ENCODE peak calls at places on chromosomes 2 and 18, in seven cellular contexts. One of them, this sample, is unnamed.

GRCh38 chr2:209526541-209526940 is 102.7 kb downstream of the MAP2 start:
- ATAC-seq in activated naive CD8-positive, alpha-beta T cell treated with anti-CD3 and anti-CD28 coated beads, Interleukin-2, amount 10 ng/mL, durations not matched to agents 7 days and 5 days: no peak
- ATAC-seq in central memory CD8-positive, alpha-beta T cell: no peak
- ATAC-seq in activated B cell treated with CpG ODN at 0.5 μM for 24 hours: peak; percentile 50
- ATAC-seq in activated CD8-positive, alpha-beta memory T cell treated with anti-CD3 and anti-CD28 coated beads, Interleukin-2, amount 10 ng/mL, durations not matched to agents 7 days and 5 days: no peak
- ATAC-seq in heart right ventricle: no peak
- ATAC-seq in activated CD8-positive, alpha-beta T cell treated with anti-CD3 and anti-CD28 coated beads for 36 hours: no peak
- ATAC-seq in this sample: no peak

GRCh38 chr2:239249781-239250180 is 151.0 kb downstream of the HDAC4 start:
- ATAC-seq in activated CD8-positive, alpha-beta T cell treated with anti-CD3 and anti-CD28 coated beads for 36 hours: no peak
- ATAC-seq in activated naive CD8-positive, alpha-beta T cell treated with anti-CD3 and anti-CD28 coated beads, Interleukin-2, amount 10 ng/mL, durations not matched to agents 7 days and 5 days: no peak
- ATAC-seq in activated B cell treated with CpG ODN at 0.5 μM for 24 hours: no peak
- ATAC-seq in central memory CD8-positive, alpha-beta T cell: no peak
- ATAC-seq in heart right ventricle: no peak
- ATAC-seq in activated CD8-positive, alpha-beta memory T cell treated with anti-CD3 and anti-CD28 coated beads, Interleukin-2, amount 10 ng/mL, durations not matched to agents 7 days and 5 days: no peak
- ATAC-seq in this sample: peak; percentile 90

GRCh38 chr18:75228967-75229366 is 18.4 kb downstream of the TSHZ1 start:
- ATAC-seq in activated CD8-positive, alpha-beta T cell treated with anti-CD3 and anti-CD28 coated beads for 36 hours: no peak
- ATAC-seq in heart right ventricle: no peak
- ATAC-seq in activated naive CD8-positive, alpha-beta T cell treated with anti-CD3 and anti-CD28 coated beads, Interleukin-2, amount 10 ng/mL, durations not matched to agents 7 days and 5 days: no peak
- ATAC-seq in activated CD8-positive, alpha-beta memory T cell treated with anti-CD3 and anti-CD28 coated beads, Interleukin-2, amount 10 ng/mL, durations not matched to agents 7 days and 5 days: no peak
- ATAC-seq in central memory CD8-positive, alpha-beta T cell: no peak
- ATAC-seq in activated B cell treated with CpG ODN at 0.5 μM for 24 hours: no peak
- ATAC-seq in this sample: no peak

GRCh38 chr2:201962766-201963555 is 70.7 kb upstream of the FZD7 start:
- ATAC-seq in central memory CD8-positive, alpha-beta T cell: no peak
- ATAC-seq in heart right ventricle: no peak
- ATAC-seq in activated CD8-positive, alpha-beta memory T cell treated with anti-CD3 and anti-CD28 coated beads, Interleukin-2, amount 10 ng/mL, durations not matched to agents 7 days and 5 days: no peak
- ATAC-seq in activated CD8-positive, alpha-beta T cell treated with anti-CD3 and anti-CD28 coated beads for 36 hours: no peak
- ATAC-seq in activated B cell treated with CpG ODN at 0.5 μM for 24 hours: no peak
- ATAC-seq in activated naive CD8-positive, alpha-beta T cell treated with anti-CD3 and anti-CD28 coated beads, Interleukin-2, amount 10 ng/mL, durations not matched to agents 7 days and 5 days: no peak
- ATAC-seq in this sample: no peak

GRCh38 chr2:58893645-58894336 is 652.7 kb upstream of the FANCL start:
- ATAC-seq in activated B cell treated with CpG ODN at 0.5 μM for 24 hours: no peak
- ATAC-seq in central memory CD8-positive, alpha-beta T cell: no peak
- ATAC-seq in activated CD8-positive, alpha-beta memory T cell treated with anti-CD3 and anti-CD28 coated beads, Interleukin-2, amount 10 ng/mL, durations not matched to agents 7 days and 5 days: no peak
- ATAC-seq in activated naive CD8-positive, alpha-beta T cell treated with anti-CD3 and anti-CD28 coated beads, Interleukin-2, amount 10 ng/mL, durations not matched to agents 7 days and 5 days: no peak
- ATAC-seq in activated CD8-positive, alpha-beta T cell treated with anti-CD3 and anti-CD28 coated beads for 36 hours: no peak
- ATAC-seq in heart right ventricle: peak; percentile 85
- ATAC-seq in this sample: no peak

GRCh38 chr2:217807025-217807424 is 195.8 kb downstream of the TNS1 start:
- ATAC-seq in activated CD8-positive, alpha-beta memory T cell treated with anti-CD3 and anti-CD28 coated beads, Interleukin-2, amount 10 ng/mL, durations not matched to agents 7 days and 5 days: no peak
- ATAC-seq in heart right ventricle: no peak
- ATAC-seq in activated B cell treated with CpG ODN at 0.5 μM for 24 hours: no peak
- ATAC-seq in activated CD8-positive, alpha-beta T cell treated with anti-CD3 and anti-CD28 coated beads for 36 hours: no peak
- ATAC-seq in central memory CD8-positive, alpha-beta T cell: no peak
- ATAC-seq in activated naive CD8-positive, alpha-beta T cell treated with anti-CD3 and anti-CD28 coated beads, Interleukin-2, amount 10 ng/mL, durations not matched to agents 7 days and 5 days: no peak
- ATAC-seq in this sample: no peak

GRCh38 chr2:40409734-40410133 is 42.2 kb downstream of the SLC8A1 start:
- ATAC-seq in activated CD8-positive, alpha-beta memory T cell treated with anti-CD3 and anti-CD28 coated beads, Interleukin-2, amount 10 ng/mL, durations not matched to agents 7 days and 5 days: no peak
- ATAC-seq in heart right ventricle: no peak
- ATAC-seq in activated B cell treated with CpG ODN at 0.5 μM for 24 hours: no peak
- ATAC-seq in activated CD8-positive, alpha-beta T cell treated with anti-CD3 and anti-CD28 coated beads for 36 hours: no peak
- ATAC-seq in central memory CD8-positive, alpha-beta T cell: no peak
- ATAC-seq in activated naive CD8-positive, alpha-beta T cell treated with anti-CD3 and anti-CD28 coated beads, Interleukin-2, amount 10 ng/mL, durations not matched to agents 7 days and 5 days: no peak
- ATAC-seq in this sample: no peak

GRCh38 chr2:212311807-212312404 is 226.7 kb downstream of the ERBB4 start:
- ATAC-seq in activated CD8-positive, alpha-beta memory T cell treated with anti-CD3 and anti-CD28 coated beads, Interleukin-2, amount 10 ng/mL, durations not matched to agents 7 days and 5 days: no peak
- ATAC-seq in activated B cell treated with CpG ODN at 0.5 μM for 24 hours: no peak
- ATAC-seq in central memory CD8-positive, alpha-beta T cell: no peak
- ATAC-seq in heart right ventricle: no peak
- ATAC-seq in activated naive CD8-positive, alpha-beta T cell treated with anti-CD3 and anti-CD28 coated beads, Interleukin-2, amount 10 ng/mL, durations not matched to agents 7 days and 5 days: no peak
- ATAC-seq in activated CD8-positive, alpha-beta T cell treated with anti-CD3 and anti-CD28 coated beads for 36 hours: no peak
- ATAC-seq in this sample: no peak

GRCh38 chr2:20562540-20563225 is 88.2 kb downstream of the HS1BP3 start:
- ATAC-seq in activated naive CD8-positive, alpha-beta T cell treated with anti-CD3 and anti-CD28 coated beads, Interleukin-2, amount 10 ng/mL, durations not matched to agents 7 days and 5 days: no peak
- ATAC-seq in central memory CD8-positive, alpha-beta T cell: no peak
- ATAC-seq in activated CD8-positive, alpha-beta T cell treated with anti-CD3 and anti-CD28 coated beads for 36 hours: no peak
- ATAC-seq in activated B cell treated with CpG ODN at 0.5 μM for 24 hours: no peak
- ATAC-seq in heart right ventricle: no peak
- ATAC-seq in activated CD8-positive, alpha-beta memory T cell treated with anti-CD3 and anti-CD28 coated beads, Interleukin-2, amount 10 ng/mL, durations not matched to agents 7 days and 5 days: no peak
- ATAC-seq in this sample: no peak

GRCh38 chr2:143875295-143876199 is 644.4 kb downstream of the ZEB2 start:
- ATAC-seq in activated B cell treated with CpG ODN at 0.5 μM for 24 hours: peak; percentile 57
- ATAC-seq in activated CD8-positive, alpha-beta memory T cell treated with anti-CD3 and anti-CD28 coated beads, Interleukin-2, amount 10 ng/mL, durations not matched to agents 7 days and 5 days: peak; percentile 53
- ATAC-seq in activated naive CD8-positive, alpha-beta T cell treated with anti-CD3 and anti-CD28 coated beads, Interleukin-2, amount 10 ng/mL, durations not matched to agents 7 days and 5 days: no peak
- ATAC-seq in central memory CD8-positive, alpha-beta T cell: no peak
- ATAC-seq in heart right ventricle: no peak
- ATAC-seq in activated CD8-positive, alpha-beta T cell treated with anti-CD3 and anti-CD28 coated beads for 36 hours: peak; percentile 42
- ATAC-seq in this sample: no peak